ENCODE peak calls at places on chromosomes 3 and 15, in ten cellular contexts. P, N, B, F, H, C, W, U, R and O are unnamed samples.

GRCh38 chr15:63979227-63979793 is 67.0 kb downstream of the DAPK2 start:
- DNase-seq in P (no peak), N (no peak), B (no peak), F (no peak), H (no peak), C (no peak), W (no peak), U (no peak), R (no peak), O (no peak)

GRCh38 chr15:66404532-66404931 is 17.8 kb downstream of the MAP2K1 start:
- DNase-seq in P (no peak), N (peak), B (no peak), F (no peak), H (no peak), C (no peak), W (no peak), U (no peak), R (no peak), O (no peak)

GRCh38 chr3:14795996-14796395 is 22.8 kb upstream of the FGD5 start:
- DNase-seq in P (no peak), N (no peak), B (no peak), F (no peak), H (no peak), C (no peak), W (no peak), U (no peak), R (no peak), O (no peak)

GRCh38 chr3:123605789-123606234 is 21.0 kb upstream of the HACD2 start:
- DNase-seq in P (no peak), N (no peak), B (no peak), F (no peak), H (peak), C (no peak), W (peak), U (no peak), R (peak), O (no peak)

GRCh38 chr15:56205061-56205876 is 38.4 kb downstream of the RFX7 start:
- DNase-seq in P (no peak), N (no peak), B (no peak), F (no peak), H (no peak), C (no peak), W (peak), U (peak), R (no peak), O (no peak)

GRCh38 chr3:34212671-34213070 is 414.2 kb downstream of the PDCD6IP start:
- DNase-seq in P (no peak), N (no peak), B (peak), F (peak), H (no peak), C (peak), W (peak), U (peak), R (peak), O (peak)

GRCh38 chr3:126300761-126301481 is 56.3 kb downstream of the KLF15 start:
- DNase-seq in P (no peak), N (no peak), B (peak), F (peak), H (no peak), C (no peak), W (no peak), U (peak), R (peak), O (no peak)

GRCh38 chr3:190272747-190273146 is 49.5 kb downstream of the CLDN1 start:
- DNase-seq in P (no peak), N (no peak), B (no peak), F (no peak), H (peak), C (no peak), W (no peak), U (no peak), R (no peak), O (no peak)

GRCh38 chr3:17645074-17645698 is 97.2 kb downstream of the TBC1D5 start:
- DNase-seq in P (no peak), N (peak), B (no peak), F (no peak), H (peak), C (no peak), W (peak), U (peak), R (peak), O (peak)

GRCh38 chr3:9020396-9020795 is 57.1 kb upstream of the RAD18 start:
- DNase-seq in P (no peak), N (no peak), B (no peak), F (no peak), H (no peak), C (no peak), W (no peak), U (no peak), R (peak), O (no peak)

GRCh38 chr3:59180006-59180405 is 130.2 kb upstream of the CFAP20DC start:
- DNase-seq in P (no peak), N (no peak), B (no peak), F (no peak), H (no peak), C (no peak), W (no peak), U (no peak), R (no peak), O (no peak)

GRCh38 chr15:101641894-101642293 is 10.3 kb downstream of the TM2D3 start:
- DNase-seq in P (no peak), N (no peak), B (no peak), F (no peak), H (no peak), C (no peak), W (no peak), U (peak), R (peak), O (peak)

GRCh38 chr3:104952587-104952986 is 414.1 kb upstream of the ALCAM start:
- DNase-seq in P (no peak), N (no peak), B (no peak), F (peak), H (no peak), C (peak), W (peak), U (peak), R (peak), O (no peak)

GRCh38 chr3:179436517-179436916 is 14.8 kb downstream of the GNB4 start:
- DNase-seq in P (no peak), N (no peak), B (no peak), F (no peak), H (no peak), C (no peak), W (no peak), U (peak), R (no peak), O (no peak)

GRCh38 chr3:198097048-198097447 is 137.0 kb downstream of the LMLN start:
- DNase-seq in P (no peak), N (no peak), B (no peak), F (no peak), H (no peak), C (no peak), W (no peak), U (no peak), R (no peak), O (no peak)

GRCh38 chr3:46089237-46090011 is 62.1 kb upstream of the XCR1 start:
- DNase-seq in P (no peak), N (no peak), B (peak), F (peak), H (no peak), C (no peak), W (peak), U (peak), R (peak), O (no peak)

GRCh38 chr3:10867384-10867783 is 51.4 kb downstream of the SLC6A11 start:
- DNase-seq in P (no peak), N (peak), B (no peak), F (no peak), H (peak), C (no peak), W (peak), U (peak), R (peak), O (no peak)

GRCh38 chr15:68384451-68385239 is 47.3 kb downstream of the ITGA11 start:
- DNase-seq in P (no peak), N (no peak), B (no peak), F (no peak), H (peak), C (no peak), W (peak), U (peak), R (peak), O (no peak)

GRCh38 chr3:95172549-95172948 is 1109.7 kb downstream of the NSUN3 start:
- DNase-seq in P (no peak), N (no peak), B (no peak), F (no peak), H (peak), C (no peak), W (no peak), U (no peak), R (no peak), O (peak)

GRCh38 chr3:7734456-7734855 is 767.2 kb upstream of the LMCD1 start:
- DNase-seq in P (no peak), N (no peak), B (no peak), F (no peak), H (no peak), C (no peak), W (peak), U (no peak), R (no peak), O (no peak)

GRCh38 chr15:29825205-29825604 is 2.9 kb upstream of the TJP1 start:
- DNase-seq in P (no peak), N (no peak), B (no peak), F (no peak), H (peak), C (no peak), W (no peak), U (peak), R (peak), O (no peak)

GRCh38 chr3:136292500-136292899 is 42.4 kb downstream of the PCCB start:
- DNase-seq in P (no peak), N (no peak), B (no peak), F (no peak), H (no peak), C (no peak), W (no peak), U (no peak), R (no peak), O (no peak)

GRCh38 chr3:52854013-52854412 is 19.2 kb upstream of the MUSTN1 start:
- DNase-seq in P (no peak), N (no peak), B (no peak), F (no peak), H (no peak), C (no peak), W (no peak), U (no peak), R (no peak), O (no peak)

GRCh38 chr3:46517016-46517770 is 19.4 kb downstream of the RTP3 start:
- DNase-seq in P (no peak), N (no peak), B (no peak), F (no peak), H (no peak), C (no peak), W (peak), U (peak), R (peak), O (no peak)

GRCh38 chr15:65655026-65655425 is 33.3 kb downstream of the SLC24A1 start:
- DNase-seq in P (no peak), N (no peak), B (no peak), F (no peak), H (peak), C (no peak), W (peak), U (peak), R (peak), O (no peak)

GRCh38 chr3:22089284-22089683 is 338.3 kb upstream of the ZNF385D start:
- DNase-seq in P (no peak), N (peak), B (no peak), F (no peak), H (peak), C (no peak), W (peak), U (peak), R (peak), O (no peak)

GRCh38 chr3:141994856-141995255 is 118.4 kb downstream of the ATP1B3 start:
- DNase-seq in P (no peak), N (no peak), B (no peak), F (no peak), H (no peak), C (no peak), W (no peak), U (no peak), R (no peak), O (no peak)

GRCh38 chr3:112656045-112656444 is 15.1 kb upstream of the CCDC80 start:
- DNase-seq in P (no peak), N (no peak), B (no peak), F (no peak), H (no peak), C (no peak), W (no peak), U (no peak), R (no peak), O (no peak)

GRCh38 chr3:173745952-173746682 is 348.6 kb downstream of the NLGN1 start:
- DNase-seq in P (no peak), N (no peak), B (no peak), F (no peak), H (peak), C (no peak), W (peak), U (peak), R (no peak), O (no peak)

GRCh38 chr15:99029358-99029871 is 21.8 kb upstream of the PGPEP1L start:
- DNase-seq in P (no peak), N (no peak), B (no peak), F (no peak), H (no peak), C (no peak), W (no peak), U (no peak), R (no peak), O (no peak)

GRCh38 chr3:138180375-138181029 is 5.8 kb upstream of the DBR1 start:
- DNase-seq in P (no peak), N (no peak), B (no peak), F (no peak), H (peak), C (no peak), W (peak), U (peak), R (peak), O (peak)